ENCODE peak calls at places on chromosomes 13 and 19, in ten cellular contexts. F, G, Q, I, C, J, K, D, Y and P are unnamed samples.
A peak's percentile ranks its signal among the peaks of the same experiment; 100 is the strongest.

GRCh38 chr19:40210919-40211318 is 7.3 kb downstream of the TTC9B start:
- DNase-seq in G (no peak), C (no peak), F (no peak), K (no peak), I (no peak), J (no peak), D (no peak), Q (no peak), Y (no peak), P (no peak)

GRCh38 chr13:113970810-113971470 is 2.9 kb downstream of the C13orf46 start:
- DNase-seq in I (peak; percentile 90), J (peak; percentile 70), Q (peak; percentile 90), K (no peak), Y (peak; percentile 47), D (peak; percentile 68), C (peak; percentile 39), F (no peak), G (no peak), P (peak; percentile 83)

GRCh38 chr19:39370735-39371134 is 20.2 kb downstream of the PAF1 start:
- DNase-seq in F (no peak), J (no peak), I (no peak), D (no peak), C (no peak), G (no peak), K (no peak), Y (no peak), Q (no peak), P (no peak)

GRCh38 chr13:33678906-33679657 is 138.9 kb upstream of the RFC3 start:
- DNase-seq in D (peak; percentile 29), F (no peak), G (peak; percentile 79), C (peak; percentile 75), Y (peak; percentile 38), K (peak; percentile 25), I (peak; percentile 92), Q (peak; percentile 77), J (peak; percentile 94), P (peak; percentile 51)

GRCh38 chr19:40567040-40567749 is 9.5 kb upstream of the SHKBP1 start:
- DNase-seq in J (no peak), F (peak; percentile 12), K (no peak), G (no peak), D (no peak), Y (no peak), Q (no peak), C (no peak), I (no peak), P (no peak)

GRCh38 chr19:40090256-40091204 is at the start of gene ZNF780A:
- DNase-seq in I (peak; percentile 90), D (peak; percentile 78), F (peak; percentile 84), C (peak; percentile 80), J (peak; percentile 75), Y (peak; percentile 69), K (peak; percentile 37), G (peak; percentile 88), Q (peak; percentile 78), P (peak; percentile 77)

GRCh38 chr13:26616126-26616525 is 58.6 kb downstream of the WASF3 start:
- DNase-seq in J (peak; percentile 44), Y (no peak), Q (no peak), F (peak; percentile 54), I (no peak), G (no peak), K (no peak), C (no peak), D (no peak), P (no peak)

GRCh38 chr13:85347251-85347650 is 452.0 kb downstream of the SLITRK6 start:
- DNase-seq in Q (no peak), Y (no peak), C (no peak), F (peak; percentile 62), I (no peak), K (no peak), D (no peak), J (no peak), G (no peak), P (no peak)

GRCh38 chr13:59874973-59875372 is 288.8 kb downstream of the DIAPH3 start:
- DNase-seq in C (no peak), F (no peak), J (no peak), Q (no peak), D (no peak), K (no peak), G (no peak), I (no peak), Y (no peak), P (no peak)

GRCh38 chr13:80979035-80979641 is 638.2 kb upstream of the SPRY2 start:
- DNase-seq in D (no peak), F (peak; percentile 88), J (peak; percentile 87), K (no peak), G (peak; percentile 36), C (peak; percentile 44), I (no peak), Y (no peak), Q (peak; percentile 56), P (no peak)

GRCh38 chr13:32734511-32734910 is 148.3 kb downstream of the PDS5B start:
- DNase-seq in Q (no peak), K (no peak), I (no peak), Y (no peak), C (no peak), G (no peak), F (peak; percentile 15), J (peak; percentile 53), D (no peak), P (no peak)

GRCh38 chr19:16229322-16229641 is 31.6 kb downstream of the AP1M1 start:
- DNase-seq in C (no peak), J (no peak), F (no peak), D (no peak), K (peak; percentile 5), G (no peak), Q (no peak), Y (no peak), I (no peak), P (no peak)

GRCh38 chr13:39418424-39418823 is 184.6 kb downstream of the LHFPL6 start:
- DNase-seq in K (no peak), F (no peak), G (no peak), I (no peak), Y (no peak), C (no peak), Q (no peak), D (no peak), J (no peak), P (no peak)

GRCh38 chr19:2461751-2462634 is 5.2 kb upstream of the LMNB2 start:
- DNase-seq in G (peak; percentile 85), D (peak; percentile 67), Q (no peak), Y (peak; percentile 41), J (peak; percentile 71), I (peak; percentile 68), C (peak; percentile 45), K (no peak), F (peak; percentile 73), P (peak; percentile 63)

GRCh38 chr19:29674374-29675119 is 9.3 kb downstream of the PLEKHF1 start:
- DNase-seq in Q (no peak), C (no peak), D (no peak), F (no peak), Y (no peak), G (no peak), I (no peak), J (no peak), K (no peak), P (no peak)

GRCh38 chr13:26344980-26345379 is 91.1 kb downstream of the CDK8 start:
- DNase-seq in F (no peak), I (no peak), K (no peak), Y (no peak), G (no peak), C (no peak), Q (no peak), D (no peak), J (no peak), P (no peak)

GRCh38 chr19:802497-802887 is 5.2 kb downstream of the PTBP1 start:
- DNase-seq in C (no peak), F (no peak), G (no peak), Q (no peak), D (no peak), K (no peak), I (no peak), J (no peak), Y (no peak), P (no peak)
- H3K36me3 ChIP-seq in C (peaks cover 60% of the 10 kb centered on the region), F (peaks cover 53% of the 10 kb centered on the region), G (peaks cover 41% of the 10 kb centered on the region), Q (peaks cover 9% of the 10 kb centered on the region), D (peaks cover 53% of the 10 kb centered on the region), K (peaks cover 36% of the 10 kb centered on the region), I (peaks cover 48% of the 10 kb centered on the region), J (peaks cover 35% of the 10 kb centered on the region), Y (no peaks in the 10 kb centered on the region), P (peaks cover 15% of the 10 kb centered on the region)

DNA sequence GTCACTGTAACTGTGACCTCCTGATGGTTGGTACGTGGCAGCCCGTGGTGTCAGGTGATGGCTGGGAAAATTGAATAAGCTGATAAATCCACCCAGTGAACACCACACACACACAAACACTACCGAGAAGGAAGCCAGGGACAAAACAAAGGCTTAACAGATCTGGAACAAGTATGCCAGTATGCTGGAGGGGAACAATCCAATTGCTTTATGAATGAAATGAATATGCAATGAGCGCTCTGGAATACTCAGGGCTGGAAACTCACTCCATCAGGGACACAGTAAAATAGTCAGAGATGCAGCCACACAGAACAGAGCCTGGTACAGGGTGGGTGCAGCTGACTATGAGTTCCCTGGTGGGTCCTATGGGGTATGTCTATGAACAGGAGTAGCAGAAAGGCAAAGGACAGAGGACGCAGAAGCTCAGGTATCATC is 16.7 kb downstream of the TMTC4 start:
- DNase-seq in I (no peak), Q (no peak), Y (no peak), K (no peak), D (no peak), J (no peak), C (no peak), G (no peak), F (no peak), P (no peak)
- H3K36me3 ChIP-seq in I (peaks cover 11% of the 10 kb centered on the region), Q (no peaks in the 10 kb centered on the region), Y (no peaks in the 10 kb centered on the region), K (no peaks in the 10 kb centered on the region), D (peaks cover 84% of the 10 kb centered on the region), J (peaks cover 17% of the 10 kb centered on the region), C (peaks cover 56% of the 10 kb centered on the region), G (peaks cover 42% of the 10 kb centered on the region), F (peaks cover 33% of the 10 kb centered on the region), P (peaks cover 78% of the 10 kb centered on the region)

DNA sequence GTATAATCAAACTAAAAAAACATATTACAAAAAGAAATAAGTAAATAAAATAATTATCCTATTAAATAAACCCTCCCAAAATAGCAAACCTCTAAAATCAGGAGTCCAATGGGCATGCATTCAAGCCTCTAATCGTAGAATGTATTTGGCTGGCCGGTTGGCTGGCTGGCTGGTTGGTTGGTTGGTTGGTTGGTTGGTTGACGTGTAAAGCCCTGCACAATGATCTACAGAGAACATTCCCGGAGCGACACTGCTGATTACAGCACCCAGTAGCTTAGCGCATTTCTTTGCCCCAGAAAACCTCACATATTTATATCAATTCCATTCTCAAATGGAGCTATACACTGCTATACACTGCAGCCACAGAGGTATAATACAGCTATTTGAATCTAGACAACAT is 65.6 kb downstream of the SACS start:
- DNase-seq in C (no peak), Y (no peak), F (no peak), J (no peak), G (no peak), K (no peak), I (no peak), Q (no peak), D (no peak), P (no peak)
- H3K36me3 ChIP-seq in C (peaks cover 82% of the 10 kb centered on the region), Y (no peaks in the 10 kb centered on the region), F (peaks cover 68% of the 10 kb centered on the region), J (peaks cover 52% of the 10 kb centered on the region), G (peaks cover 72% of the 10 kb centered on the region), K (peaks cover 6% of the 10 kb centered on the region), I (no peaks in the 10 kb centered on the region), Q (no peaks in the 10 kb centered on the region), D (peaks cover 79% of the 10 kb centered on the region), P (peaks cover 3% of the 10 kb centered on the region)

DNA sequence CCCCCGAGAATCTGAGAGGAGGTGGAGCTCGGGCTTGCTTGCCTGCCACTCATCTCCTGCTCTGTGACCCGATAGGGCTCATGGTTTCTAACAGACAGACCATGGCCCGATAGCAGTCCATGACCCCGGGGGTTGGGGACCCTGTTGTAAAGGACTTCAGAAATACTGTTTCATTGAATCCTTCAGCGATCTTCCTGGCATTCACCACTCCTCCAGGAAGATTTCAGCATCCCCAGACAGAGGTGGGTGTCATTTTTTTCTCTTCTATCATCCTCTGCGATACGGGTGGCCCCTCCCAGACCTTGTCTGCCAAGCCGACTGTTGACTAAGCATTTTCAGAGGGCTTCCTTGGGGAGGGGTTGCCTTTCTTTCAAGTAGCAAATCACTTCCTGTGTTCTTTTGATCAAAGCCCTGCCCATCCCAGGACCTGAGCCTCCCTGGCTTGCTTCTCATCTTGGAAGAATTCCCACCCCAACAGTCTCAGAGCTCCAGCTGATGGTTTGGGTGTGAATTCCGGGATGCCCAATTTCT is 1.7 kb downstream of the MYO1F start:
- DNase-seq in I (no peak), C (no peak), G (peak; percentile 88), Q (no peak), D (no peak), K (no peak), F (no peak), Y (no peak), J (peak; percentile 53), P (no peak)
- H3K36me3 ChIP-seq in I (no peaks in the 10 kb centered on the region), C (no peaks in the 10 kb centered on the region), G (no peaks in the 10 kb centered on the region), Q (no peaks in the 10 kb centered on the region), D (no peaks in the 10 kb centered on the region), K (no peaks in the 10 kb centered on the region), F (no peaks in the 10 kb centered on the region), Y (no peaks in the 10 kb centered on the region), J (no peaks in the 10 kb centered on the region), P (no peaks in the 10 kb centered on the region)